ENCODE peak calls at places on chromosomes 3 and 15, in ten cellular contexts. One of them, this sample, is unnamed.

GRCh38 chr3:151393146-151393831 is 8.7 kb upstream of the P2RY12 start:
- DNase-seq in A549: no peak
- DNase-seq in transverse colon: no peak
- DNase-seq in esophagus muscularis mucosa: no peak
- DNase-seq in SK-N-SH: no peak
- DNase-seq in upper lobe of left lung: no peak
- DNase-seq in tibial nerve: no peak
- DNase-seq in HepG2: no peak
- DNase-seq in ovary: no peak
- DNase-seq in sigmoid colon: no peak
- DNase-seq in this sample: no peak

GRCh38 chr3:182794455-182794773 is 1.1 kb downstream of the ATP11B start:
- DNase-seq in esophagus muscularis mucosa: no peak
- DNase-seq in HepG2: no peak
- DNase-seq in ovary: no peak
- DNase-seq in A549: no peak
- DNase-seq in transverse colon: no peak
- DNase-seq in sigmoid colon: no peak
- DNase-seq in tibial nerve: no peak
- DNase-seq in SK-N-SH: peak; percentile 36
- DNase-seq in upper lobe of left lung: no peak
- DNase-seq in this sample: no peak

GRCh38 chr15:76588811-76589747 is 252.5 kb downstream of the ISL2 start:
- DNase-seq in ovary: no peak
- DNase-seq in tibial nerve: no peak
- DNase-seq in upper lobe of left lung: no peak
- DNase-seq in sigmoid colon: no peak
- DNase-seq in A549: peak; percentile 11
- DNase-seq in HepG2: no peak
- DNase-seq in transverse colon: peak; percentile 83
- DNase-seq in esophagus muscularis mucosa: no peak
- DNase-seq in SK-N-SH: no peak
- DNase-seq in this sample: no peak

GRCh38 chr15:59349715-59350420 is 22.8 kb downstream of the MYO1E start:
- DNase-seq in tibial nerve: no peak
- DNase-seq in ovary: no peak
- DNase-seq in upper lobe of left lung: peak; percentile 66
- DNase-seq in HepG2: peak; percentile 28
- DNase-seq in A549: peak; percentile 90
- DNase-seq in transverse colon: peak; percentile 46
- DNase-seq in SK-N-SH: peak; percentile 24
- DNase-seq in esophagus muscularis mucosa: no peak
- DNase-seq in sigmoid colon: no peak
- DNase-seq in this sample: no peak

GRCh38 chr3:16203031-16203430 is 28.6 kb downstream of the GALNT15 start:
- DNase-seq in esophagus muscularis mucosa: no peak
- DNase-seq in HepG2: no peak
- DNase-seq in tibial nerve: no peak
- DNase-seq in ovary: no peak
- DNase-seq in upper lobe of left lung: no peak
- DNase-seq in transverse colon: no peak
- DNase-seq in SK-N-SH: no peak
- DNase-seq in sigmoid colon: no peak
- DNase-seq in A549: no peak
- DNase-seq in this sample: no peak

GRCh38 chr3:8574670-8575322 is 69.8 kb downstream of the SSUH2 start:
- DNase-seq in tibial nerve: no peak
- DNase-seq in ovary: no peak
- DNase-seq in transverse colon: no peak
- DNase-seq in SK-N-SH: no peak
- DNase-seq in esophagus muscularis mucosa: no peak
- DNase-seq in upper lobe of left lung: no peak
- DNase-seq in HepG2: no peak
- DNase-seq in A549: no peak
- DNase-seq in sigmoid colon: no peak
- DNase-seq in this sample: no peak

GRCh38 chr15:74197176-74197965 is 5.2 kb downstream of the STRA6 start:
- DNase-seq in transverse colon: no peak
- DNase-seq in tibial nerve: no peak
- DNase-seq in esophagus muscularis mucosa: no peak
- DNase-seq in HepG2: no peak
- DNase-seq in A549: no peak
- DNase-seq in ovary: no peak
- DNase-seq in upper lobe of left lung: no peak
- DNase-seq in SK-N-SH: no peak
- DNase-seq in sigmoid colon: no peak
- DNase-seq in this sample: no peak

GRCh38 chr3:16288664-16289063 is 23.7 kb downstream of the OXNAD1 start:
- DNase-seq in A549: no peak
- DNase-seq in sigmoid colon: no peak
- DNase-seq in upper lobe of left lung: no peak
- DNase-seq in esophagus muscularis mucosa: no peak
- DNase-seq in HepG2: no peak
- DNase-seq in tibial nerve: no peak
- DNase-seq in transverse colon: no peak
- DNase-seq in ovary: no peak
- DNase-seq in SK-N-SH: no peak
- DNase-seq in this sample: no peak

GRCh38 chr3:100737334-100737733 is 28.0 kb downstream of the TFG start:
- DNase-seq in sigmoid colon: no peak
- DNase-seq in tibial nerve: no peak
- DNase-seq in transverse colon: no peak
- DNase-seq in HepG2: no peak
- DNase-seq in esophagus muscularis mucosa: no peak
- DNase-seq in SK-N-SH: peak; percentile 24
- DNase-seq in A549: peak; percentile 9
- DNase-seq in ovary: no peak
- DNase-seq in upper lobe of left lung: no peak
- DNase-seq in this sample: no peak

GRCh38 chr3:154657265-154657664 is 227.3 kb upstream of the GPR149 start:
- DNase-seq in upper lobe of left lung: no peak
- DNase-seq in SK-N-SH: no peak
- DNase-seq in sigmoid colon: no peak
- DNase-seq in HepG2: no peak
- DNase-seq in esophagus muscularis mucosa: no peak
- DNase-seq in A549: no peak
- DNase-seq in tibial nerve: no peak
- DNase-seq in transverse colon: no peak
- DNase-seq in ovary: no peak
- DNase-seq in this sample: no peak

GRCh38 chr3:127044996-127045395 is 62.1 kb downstream of the PLXNA1 start:
- DNase-seq in SK-N-SH: peak; percentile 74
- DNase-seq in sigmoid colon: no peak
- DNase-seq in HepG2: no peak
- DNase-seq in A549: peak; percentile 13
- DNase-seq in tibial nerve: no peak
- DNase-seq in transverse colon: no peak
- DNase-seq in ovary: peak; percentile 28
- DNase-seq in upper lobe of left lung: peak; percentile 82
- DNase-seq in esophagus muscularis mucosa: no peak
- DNase-seq in this sample: peak; percentile 43

GRCh38 chr3:129624347-129625070 is 18.0 kb upstream of the PLXND1 start:
- DNase-seq in SK-N-SH: no peak
- DNase-seq in transverse colon: no peak
- DNase-seq in upper lobe of left lung: no peak
- DNase-seq in HepG2: no peak
- DNase-seq in ovary: peak; percentile 37
- DNase-seq in A549: no peak
- DNase-seq in tibial nerve: no peak
- DNase-seq in esophagus muscularis mucosa: no peak
- DNase-seq in sigmoid colon: peak; percentile 74
- DNase-seq in this sample: no peak

GRCh38 chr3:194688207-194688711 is 2.6 kb downstream of the FAM43A start:
- DNase-seq in A549: no peak
- DNase-seq in HepG2: peak; percentile 38
- DNase-seq in tibial nerve: no peak
- DNase-seq in SK-N-SH: peak; percentile 40
- DNase-seq in transverse colon: peak; percentile 61
- DNase-seq in esophagus muscularis mucosa: no peak
- DNase-seq in sigmoid colon: peak; percentile 75
- DNase-seq in ovary: peak; percentile 42
- DNase-seq in upper lobe of left lung: peak; percentile 47
- DNase-seq in this sample: peak; percentile 28

GRCh38 chr3:194688946-194689345 is 3.3 kb downstream of the FAM43A start:
- DNase-seq in A549: no peak
- DNase-seq in esophagus muscularis mucosa: no peak
- DNase-seq in HepG2: no peak
- DNase-seq in tibial nerve: no peak
- DNase-seq in SK-N-SH: no peak
- DNase-seq in sigmoid colon: no peak
- DNase-seq in transverse colon: no peak
- DNase-seq in upper lobe of left lung: no peak
- DNase-seq in ovary: no peak
- DNase-seq in this sample: peak; percentile 9

GRCh38 chr3:194690501-194691372 is 5.1 kb downstream of the FAM43A start:
- DNase-seq in transverse colon: no peak
- DNase-seq in HepG2: peak; percentile 51
- DNase-seq in esophagus muscularis mucosa: no peak
- DNase-seq in tibial nerve: no peak
- DNase-seq in ovary: no peak
- DNase-seq in upper lobe of left lung: no peak
- DNase-seq in SK-N-SH: no peak
- DNase-seq in sigmoid colon: no peak
- DNase-seq in A549: no peak
- DNase-seq in this sample: peak; percentile 9

GRCh38 chr3:194689493-194689901 is 3.8 kb downstream of the FAM43A start:
- DNase-seq in tibial nerve: no peak
- DNase-seq in upper lobe of left lung: no peak
- DNase-seq in A549: no peak
- DNase-seq in SK-N-SH: no peak
- DNase-seq in HepG2: no peak
- DNase-seq in sigmoid colon: no peak
- DNase-seq in ovary: no peak
- DNase-seq in esophagus muscularis mucosa: no peak
- DNase-seq in transverse colon: no peak
- DNase-seq in this sample: peak; percentile 24

DNA sequence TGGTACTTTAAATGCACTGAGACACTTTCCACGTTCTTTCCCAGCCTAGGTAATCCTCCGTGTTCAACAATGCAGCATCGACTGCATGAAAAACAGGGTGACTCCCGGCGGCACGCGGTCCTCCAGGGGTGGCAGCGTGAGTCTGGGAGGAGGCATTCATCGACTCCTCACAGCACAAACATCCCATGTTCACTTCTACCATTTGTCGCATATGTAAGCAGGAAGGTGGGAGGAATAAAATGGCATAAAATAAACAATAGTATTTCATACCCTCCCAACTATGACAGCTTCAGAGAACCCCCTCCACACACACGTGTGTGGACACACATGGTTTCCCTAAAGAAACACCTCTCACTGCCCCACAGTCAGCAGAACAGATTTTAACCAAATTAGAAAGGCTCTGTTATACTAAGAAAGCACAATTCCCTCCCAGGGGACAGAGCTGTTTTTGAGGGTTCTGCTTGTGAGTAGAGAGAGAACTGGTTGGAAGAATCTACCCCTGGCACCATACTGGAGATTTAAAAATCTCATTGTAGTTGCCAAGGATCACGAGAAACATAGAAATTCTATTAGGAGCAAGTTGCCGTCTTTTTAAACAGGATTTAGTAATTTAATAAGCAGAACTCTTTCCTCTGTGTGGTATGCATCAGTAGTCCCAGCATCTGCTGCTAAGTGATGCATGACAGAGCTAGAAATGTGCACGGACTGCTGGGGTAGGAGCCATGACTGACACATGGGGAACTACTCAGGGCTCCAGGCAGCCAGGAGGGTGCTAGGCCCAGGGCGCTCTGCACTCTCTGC is 6.0 kb downstream of the FAM43A start:
- DNase-seq in HepG2: no peak
- DNase-seq in ovary: no peak
- DNase-seq in esophagus muscularis mucosa: no peak
- DNase-seq in tibial nerve: no peak
- DNase-seq in upper lobe of left lung: no peak
- DNase-seq in A549: no peak
- DNase-seq in sigmoid colon: no peak
- DNase-seq in transverse colon: no peak
- DNase-seq in SK-N-SH: peak; percentile 83
- DNase-seq in this sample: peak; percentile 14
- H3K4me1 ChIP-seq in HepG2: peaks cover 44% of the 10 kb centered on the region
- H3K4me1 ChIP-seq in ovary: peaks cover 17% of the 10 kb centered on the region
- H3K4me1 ChIP-seq in esophagus muscularis mucosa: peaks cover 50% of the 10 kb centered on the region
- H3K4me1 ChIP-seq in tibial nerve: peaks cover 15% of the 10 kb centered on the region
- H3K4me1 ChIP-seq in upper lobe of left lung: peaks cover 39% of the 10 kb centered on the region
- H3K4me1 ChIP-seq in A549: peaks cover 29% of the 10 kb centered on the region
- H3K4me1 ChIP-seq in sigmoid colon: peaks cover 30% of the 10 kb centered on the region
- H3K4me1 ChIP-seq in transverse colon: peaks cover 24% of the 10 kb centered on the region
- H3K4me1 ChIP-seq in SK-N-SH: peaks cover 12% of the 10 kb centered on the region
- H3K4me1 ChIP-seq in this sample: peaks cover 38% of the 10 kb centered on the region

DNA sequence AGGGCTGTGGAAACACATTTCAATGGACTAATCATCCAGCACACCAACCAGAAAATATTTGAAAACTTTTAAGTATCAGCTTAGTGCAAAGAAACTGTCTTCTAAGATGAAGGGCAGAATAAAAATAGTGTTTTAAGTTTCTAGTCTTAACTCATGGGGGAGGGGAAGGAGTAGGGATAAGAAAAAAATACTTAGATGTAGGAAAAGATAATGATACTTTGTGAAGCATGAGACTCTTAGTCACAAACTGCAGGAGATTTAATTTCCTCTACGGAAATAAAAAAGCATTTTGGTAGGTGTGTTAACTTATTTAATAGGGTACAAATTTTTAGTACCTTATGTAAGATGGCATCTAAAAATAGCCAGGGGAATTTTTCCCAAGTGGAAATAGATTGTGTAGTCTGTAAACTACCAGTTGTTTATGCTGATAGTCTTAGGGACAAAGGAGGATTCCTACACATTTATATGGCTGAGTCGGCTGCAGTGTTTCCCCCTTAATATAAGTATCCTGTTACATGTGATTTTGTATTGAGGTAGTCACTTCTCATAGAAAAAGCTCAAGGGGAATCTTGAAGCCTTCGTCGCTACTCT is 78.2 kb upstream of the GBE1 start:
- DNase-seq in ovary: no peak
- DNase-seq in A549: no peak
- DNase-seq in sigmoid colon: no peak
- DNase-seq in transverse colon: no peak
- DNase-seq in esophagus muscularis mucosa: no peak
- DNase-seq in HepG2: no peak
- DNase-seq in upper lobe of left lung: no peak
- DNase-seq in SK-N-SH: no peak
- DNase-seq in tibial nerve: no peak
- DNase-seq in this sample: no peak
- H3K27ac ChIP-seq in ovary: no peak overlapping the region
- H3K27ac ChIP-seq in A549: no peak overlapping the region
- H3K27ac ChIP-seq in sigmoid colon: no peak overlapping the region
- H3K27ac ChIP-seq in transverse colon: no peak overlapping the region
- H3K27ac ChIP-seq in esophagus muscularis mucosa: no peak overlapping the region
- H3K27ac ChIP-seq in HepG2: no peak overlapping the region
- H3K27ac ChIP-seq in upper lobe of left lung: no peak overlapping the region
- H3K27ac ChIP-seq in SK-N-SH: no peak overlapping the region
- H3K27ac ChIP-seq in tibial nerve: no peak overlapping the region
- H3K27ac ChIP-seq in this sample: no peak overlapping the region

GRCh38 chr3:139204756-139205155 is 139.1 kb upstream of the MRPS22 start:
- DNase-seq in tibial nerve: no peak
- DNase-seq in upper lobe of left lung: no peak
- DNase-seq in sigmoid colon: no peak
- DNase-seq in esophagus muscularis mucosa: peak; percentile 17
- DNase-seq in HepG2: no peak
- DNase-seq in SK-N-SH: no peak
- DNase-seq in transverse colon: no peak
- DNase-seq in ovary: no peak
- DNase-seq in A549: no peak
- DNase-seq in this sample: no peak
- TF ChIP-seq EP300 in tibial nerve: no peak
- TF ChIP-seq EP300 in upper lobe of left lung: no peak
- TF ChIP-seq EP300 in sigmoid colon: no peak
- TF ChIP-seq EP300 in esophagus muscularis mucosa: no peak
- TF ChIP-seq EP300 in HepG2: no peak
- TF ChIP-seq EP300 in SK-N-SH: no peak
- TF ChIP-seq EP300 in transverse colon: no peak
- TF ChIP-seq EP300 in ovary: no peak
- TF ChIP-seq EP300 in A549: no peak
- TF ChIP-seq EP300 in this sample: no peak

GRCh38 chr3:46284981-46285683 is 42.9 kb downstream of the CCR3 start:
- DNase-seq in esophagus muscularis mucosa: peak; percentile 89
- DNase-seq in tibial nerve: no peak
- DNase-seq in HepG2: no peak
- DNase-seq in upper lobe of left lung: no peak
- DNase-seq in ovary: no peak
- DNase-seq in A549: no peak
- DNase-seq in transverse colon: no peak
- DNase-seq in sigmoid colon: no peak
- DNase-seq in SK-N-SH: no peak
- DNase-seq in this sample: no peak
- H3K4me1 ChIP-seq in esophagus muscularis mucosa: no peaks in the 10 kb centered on the region
- H3K4me1 ChIP-seq in tibial nerve: no peaks in the 10 kb centered on the region
- H3K4me1 ChIP-seq in HepG2: no peaks in the 10 kb centered on the region
- H3K4me1 ChIP-seq in upper lobe of left lung: peaks cover 5% of the 10 kb centered on the region
- H3K4me1 ChIP-seq in ovary: no peaks in the 10 kb centered on the region
- H3K4me1 ChIP-seq in A549: no peaks in the 10 kb centered on the region
- H3K4me1 ChIP-seq in transverse colon: no peaks in the 10 kb centered on the region
- H3K4me1 ChIP-seq in sigmoid colon: no peaks in the 10 kb centered on the region
- H3K4me1 ChIP-seq in SK-N-SH: no peaks in the 10 kb centered on the region
- H3K4me1 ChIP-seq in this sample: no peaks in the 10 kb centered on the region

This sample was measured in stomach.